ENCODE peak calls at places on chromosomes 6 and 20, in ten cellular contexts. T is RKO; Q is CD8-positive, alpha-beta T cell; U is NCI-H1105 treated with DMSO at 0.1 percent for 48 hours; S is T-cell; V is stimulated activated CD4-positive, alpha-beta T cell treated with anti-CD3 and anti-CD28 coated beads, Interleukin-12 subunit alpha, Interleukin-12 subunit beta, amount 100 ng/mL, for 24 hours; K is hepatic stellate cell; C is SW480; M is AG08395; E is activated CD4-positive, alpha-beta T cell treated with anti-CD3 and anti-CD28 coated beads, Interleukin-2, amount 50 U/mL, for 48 hours. L is an unnamed sample.

GRCh38 chr20:47778398-47779354 is 6.6 kb downstream of the SULF2 start:
- DNase-seq in C (no peak), U (no peak), T (no peak), V (no peak), M (peak), Q (no peak), S (no peak), K (no peak), E (no peak), L (no peak)

GRCh38 chr6:3205913-3206312 is 21.5 kb downstream of the TUBB2B start:
- DNase-seq in C (no peak), V (no peak), K (no peak), M (peak), S (no peak), T (peak), Q (no peak), U (no peak), E (no peak), L (no peak)

GRCh38 chr20:49501917-49502316 is 19.4 kb upstream of the KCNB1 start:
- DNase-seq in E (no peak), V (no peak), T (peak), C (no peak), M (no peak), K (no peak), U (peak), S (no peak), Q (no peak), L (no peak)

GRCh38 chr6:7087066-7087465 is 20.7 kb upstream of the RREB1 start:
- DNase-seq in T (peak), S (no peak), C (no peak), E (no peak), U (no peak), Q (no peak), M (peak), K (no peak), V (no peak), L (no peak)

GRCh38 chr20:19867940-19868371 is 109.9 kb downstream of the RIN2 start:
- DNase-seq in M (peak), K (no peak), E (no peak), C (no peak), V (no peak), T (no peak), U (no peak), Q (no peak), S (no peak), L (no peak)

GRCh38 chr20:10939297-10939949 is 265.6 kb upstream of the JAG1 start:
- DNase-seq in S (no peak), K (no peak), Q (no peak), U (no peak), V (no peak), E (no peak), T (no peak), C (no peak), M (no peak), L (no peak)

GRCh38 chr6:163209005-163209404 is 205.5 kb upstream of the QKI start:
- DNase-seq in T (no peak), C (no peak), S (no peak), M (no peak), U (no peak), E (no peak), V (no peak), K (no peak), Q (no peak), L (no peak)

GRCh38 chr6:37696220-37696840 is 1.4 kb downstream of the MDGA1 start:
- DNase-seq in E (peak), Q (peak), S (peak), U (no peak), K (peak), C (no peak), M (peak), V (peak), T (no peak), L (peak)

GRCh38 chr6:43758617-43759050 is 11.4 kb upstream of the VEGFA start:
- DNase-seq in Q (no peak), E (peak), M (no peak), T (no peak), U (no peak), S (no peak), K (no peak), V (no peak), C (no peak), L (no peak)

GRCh38 chr6:1057490-1058135 is 254.3 kb upstream of the FOXQ1 start:
- DNase-seq in C (no peak), K (no peak), Q (no peak), S (no peak), U (no peak), E (no peak), M (no peak), T (no peak), V (no peak), L (no peak)